ENCODE peak calls at places on chromosomes 2 and 18, in ten cellular contexts. S is HFFc6; D is fibroblast of pulmonary artery; A is epithelial cell of prostate; Z is stimulated activated CD8-positive, alpha-beta memory T cell treated with anti-CD3 and anti-CD28 coated beads, Interleukin-7, amount 100 ng/mL, for 4 hours; F is effector memory CD8-positive, alpha-beta T cell; H is AG08396; W is iPS-NIHi11; V is stimulated activated CD4-positive, alpha-beta T cell treated with anti-CD3 and anti-CD28 coated beads, Interleukin-12 subunit alpha, Interleukin-12 subunit beta, amount 100 ng/mL, for 4 hours; X is GM12892. G is an unnamed sample.

GRCh38 chr2:119028327-119029174 is 86.6 kb downstream of the MARCO start:
- DNase-seq in W (peak; percentile 69), Z (no peak), V (no peak), H (peak; percentile 53), A (no peak), X (no peak), F (no peak), D (peak; percentile 48), S (peak; percentile 32), G (no peak)

GRCh38 chr2:1631292-1632005 is 112.9 kb downstream of the PXDN start:
- DNase-seq in S (no peak), H (no peak), F (no peak), X (no peak), D (no peak), V (no peak), A (no peak), W (no peak), Z (no peak), G (no peak)

GRCh38 chr2:60303685-60304084 is 249.8 kb downstream of the BCL11A start:
- DNase-seq in S (no peak), A (no peak), Z (no peak), F (no peak), W (no peak), V (no peak), X (no peak), D (no peak), H (no peak), G (no peak)

GRCh38 chr2:151774506-151774905 is 40.2 kb upstream of the NEB start:
- DNase-seq in F (no peak), H (peak; percentile 30), X (no peak), S (peak; percentile 64), V (no peak), Z (no peak), A (peak; percentile 12), W (no peak), D (peak; percentile 72), G (no peak)

GRCh38 chr2:120828066-120828465 is 92.4 kb downstream of the GLI2 start:
- DNase-seq in A (no peak), D (no peak), W (no peak), X (no peak), S (no peak), H (no peak), V (no peak), F (no peak), Z (no peak), G (no peak)

GRCh38 chr2:48144777-48145176 is 238.5 kb upstream of the FBXO11 start:
- DNase-seq in V (no peak), D (peak; percentile 25), X (no peak), F (no peak), W (no peak), S (no peak), H (no peak), Z (no peak), A (no peak), G (no peak)

GRCh38 chr2:201406077-201406662 is 45.1 kb downstream of the TRAK2 start:
- DNase-seq in Z (no peak), W (no peak), H (peak; percentile 21), F (no peak), D (peak; percentile 93), V (no peak), X (no peak), A (no peak), S (peak; percentile 68), G (no peak)

GRCh38 chr18:78798402-78799175 is 181.0 kb upstream of the SALL3 start:
- DNase-seq in D (no peak), F (no peak), W (no peak), A (no peak), V (no peak), X (no peak), H (no peak), Z (no peak), S (no peak), G (no peak)

GRCh38 chr18:79418642-79419041 is 22.9 kb downstream of the NFATC1 start:
- DNase-seq in Z (no peak), H (no peak), X (no peak), F (no peak), W (no peak), S (no peak), A (no peak), V (no peak), D (no peak), G (no peak)

GRCh38 chr2:9346885-9347284 is 76.4 kb downstream of the ITGB1BP1 start:
- DNase-seq in Z (no peak), W (no peak), X (no peak), D (no peak), S (no peak), F (no peak), H (no peak), V (no peak), A (no peak), G (no peak)

GRCh38 chr18:6376433-6377229 is 38.1 kb downstream of the L3MBTL4 start:
- DNase-seq in D (no peak), Z (no peak), A (no peak), V (no peak), F (no peak), H (no peak), W (no peak), X (no peak), S (no peak), G (no peak)

GRCh38 chr2:215868886-215869285 is 144.5 kb downstream of the MREG start:
- DNase-seq in X (no peak), W (no peak), Z (no peak), D (no peak), V (no peak), S (no peak), H (no peak), A (no peak), F (no peak), G (no peak)

GRCh38 chr2:106792671-106793070 is 93.3 kb downstream of the ST6GAL2 start:
- DNase-seq in D (no peak), Z (no peak), W (no peak), X (no peak), S (no peak), F (no peak), V (no peak), A (no peak), H (no peak), G (no peak)

GRCh38 chr18:76992226-76993084 is 140.1 kb downstream of the MBP start:
- DNase-seq in W (no peak), V (no peak), Z (no peak), D (no peak), S (no peak), A (no peak), H (no peak), F (no peak), X (no peak), G (no peak)

GRCh38 chr2:14750433-14750832 is 117.9 kb downstream of the LRATD1 start:
- DNase-seq in D (no peak), X (no peak), W (no peak), F (no peak), A (no peak), V (no peak), Z (no peak), H (no peak), S (no peak), G (no peak)

GRCh38 chr2:217418090-217418489 is 558.2 kb upstream of the TNP1 start:
- DNase-seq in D (no peak), H (peak; percentile 47), A (no peak), X (no peak), W (no peak), S (peak; percentile 90), F (no peak), V (no peak), Z (no peak), G (no peak)

GRCh38 chr2:9808334-9809063 is 34.8 kb upstream of the TAF1B start:
- DNase-seq in H (no peak), V (no peak), X (no peak), D (no peak), Z (no peak), W (no peak), S (no peak), A (no peak), F (no peak), G (no peak)

GRCh38 chr2:38581193-38582147 is 21.3 kb downstream of the HNRNPLL start:
- DNase-seq in W (peak; percentile 53), Z (peak; percentile 15), S (peak; percentile 76), D (peak; percentile 89), V (no peak), X (no peak), H (peak; percentile 35), F (peak; percentile 38), A (no peak), G (no peak)

GRCh38 chr2:20452551-20452950 is 5.7 kb downstream of the RHOB start:
- DNase-seq in A (no peak), V (no peak), S (no peak), W (no peak), D (peak; percentile 90), X (no peak), F (no peak), H (no peak), Z (no peak), G (no peak)

GRCh38 chr2:26619649-26620605 is 21.2 kb downstream of the CIB4 start:
- DNase-seq in A (no peak), S (no peak), F (no peak), D (no peak), V (no peak), H (no peak), Z (no peak), W (no peak), X (no peak), G (no peak)

GRCh38 chr2:197197808-197198409 is 112.7 kb downstream of the ANKRD44 start:
- DNase-seq in V (no peak), F (no peak), D (no peak), X (no peak), Z (no peak), H (no peak), A (no peak), S (no peak), W (no peak), G (no peak)

GRCh38 chr2:33391582-33392255 is 84.7 kb upstream of the RASGRP3 start:
- DNase-seq in F (no peak), W (no peak), D (no peak), V (no peak), Z (no peak), X (no peak), A (no peak), S (no peak), H (no peak), G (no peak)

GRCh38 chr2:29113027-29113686 is 2.1 kb upstream of the CLIP4 start:
- DNase-seq in H (no peak), W (no peak), A (no peak), D (peak; percentile 73), V (no peak), X (no peak), F (no peak), Z (no peak), S (peak; percentile 90), G (no peak)

GRCh38 chr18:23617412-23618009 is 31.2 kb upstream of the NPC1 start:
- DNase-seq in W (no peak), X (no peak), D (no peak), F (no peak), V (no peak), Z (no peak), H (no peak), S (no peak), A (no peak), G (no peak)

GRCh38 chr2:153320892-153321291 is 157.7 kb downstream of the RPRM start:
- DNase-seq in F (no peak), D (no peak), W (no peak), V (no peak), X (no peak), Z (no peak), H (no peak), S (no peak), A (no peak), G (no peak)

GRCh38 chr2:46737577-46737976 is 178.0 kb downstream of the MCFD2 start:
- DNase-seq in A (peak; percentile 10), Z (no peak), D (peak; percentile 39), H (no peak), S (peak; percentile 29), X (no peak), W (no peak), F (no peak), V (no peak), G (no peak)

GRCh38 chr18:7177131-7177744 is 53.7 kb upstream of the LRRC30 start:
- DNase-seq in H (peak; percentile 86), F (no peak), D (peak; percentile 92), V (no peak), S (peak; percentile 50), A (peak; percentile 33), Z (no peak), X (no peak), W (peak; percentile 63), G (no peak)

GRCh38 chr2:43376523-43377198 is 150.3 kb upstream of the ZFP36L2 start:
- DNase-seq in D (no peak), H (no peak), W (no peak), F (no peak), A (no peak), Z (no peak), S (no peak), X (no peak), V (no peak), G (no peak)

G was measured in activated CD4-positive, CD25-positive, alpha-beta regulatory T cell treated with anti-CD3 and anti-CD28 coated beads, Interleukin-2, amount 50 U/mL, for 16 hours.